ENCODE peak calls at places on chromosomes 7 and 10, in ten cellular contexts. One of them, this sample, is unnamed.

GRCh38 chr7:92421676-92422435 is 25.4 kb upstream of the GATAD1 start:
- DNase-seq in mesothelial cell of epicardium: peak; percentile 45
- DNase-seq in lung: no peak
- DNase-seq in epithelial cell of esophagus: peak; percentile 24
- DNase-seq in OCI-LY7: peak; percentile 12
- DNase-seq in right atrium auricular region: no peak
- DNase-seq in AG09319: no peak
- DNase-seq in CD4-positive, alpha-beta T cell: no peak
- DNase-seq in cardiac muscle cell: peak; percentile 73
- DNase-seq in IMR-90: peak; percentile 15
- DNase-seq in this sample: no peak

GRCh38 chr7:79410345-79410744 is 43.1 kb downstream of the MAGI2 start:
- DNase-seq in mesothelial cell of epicardium: no peak
- DNase-seq in lung: no peak
- DNase-seq in epithelial cell of esophagus: peak; percentile 61
- DNase-seq in OCI-LY7: no peak
- DNase-seq in right atrium auricular region: no peak
- DNase-seq in AG09319: no peak
- DNase-seq in CD4-positive, alpha-beta T cell: no peak
- DNase-seq in cardiac muscle cell: no peak
- DNase-seq in IMR-90: peak; percentile 27
- DNase-seq in this sample: no peak

GRCh38 chr7:127708788-127709187 is 56.8 kb downstream of the SND1 start:
- DNase-seq in mesothelial cell of epicardium: peak; percentile 69
- DNase-seq in lung: peak; percentile 75
- DNase-seq in epithelial cell of esophagus: peak; percentile 78
- DNase-seq in OCI-LY7: peak; percentile 80
- DNase-seq in right atrium auricular region: peak; percentile 83
- DNase-seq in AG09319: peak; percentile 77
- DNase-seq in CD4-positive, alpha-beta T cell: peak; percentile 54
- DNase-seq in cardiac muscle cell: peak; percentile 87
- DNase-seq in IMR-90: peak; percentile 86
- DNase-seq in this sample: peak; percentile 84

GRCh38 chr10:19791032-19791431 is 25.2 kb upstream of the PLXDC2 start:
- DNase-seq in mesothelial cell of epicardium: no peak
- DNase-seq in lung: no peak
- DNase-seq in epithelial cell of esophagus: peak; percentile 75
- DNase-seq in OCI-LY7: no peak
- DNase-seq in right atrium auricular region: no peak
- DNase-seq in AG09319: no peak
- DNase-seq in CD4-positive, alpha-beta T cell: no peak
- DNase-seq in cardiac muscle cell: no peak
- DNase-seq in IMR-90: no peak
- DNase-seq in this sample: no peak

GRCh38 chr7:102425639-102426267 is 7.6 kb upstream of the ORAI2 start:
- DNase-seq in mesothelial cell of epicardium: no peak
- DNase-seq in lung: peak; percentile 62
- DNase-seq in epithelial cell of esophagus: no peak
- DNase-seq in OCI-LY7: peak; percentile 94
- DNase-seq in right atrium auricular region: peak; percentile 63
- DNase-seq in AG09319: no peak
- DNase-seq in CD4-positive, alpha-beta T cell: peak; percentile 77
- DNase-seq in cardiac muscle cell: no peak
- DNase-seq in IMR-90: no peak
- DNase-seq in this sample: peak; percentile 93

GRCh38 chr10:5623081-5623748 is 43.2 kb downstream of the ASB13 start:
- DNase-seq in mesothelial cell of epicardium: peak; percentile 87
- DNase-seq in lung: peak; percentile 91
- DNase-seq in epithelial cell of esophagus: peak; percentile 87
- DNase-seq in OCI-LY7: peak; percentile 89
- DNase-seq in right atrium auricular region: peak; percentile 81
- DNase-seq in AG09319: no peak
- DNase-seq in CD4-positive, alpha-beta T cell: peak; percentile 66
- DNase-seq in cardiac muscle cell: peak; percentile 92
- DNase-seq in IMR-90: peak; percentile 74
- DNase-seq in this sample: peak; percentile 91

GRCh38 chr10:117168729-117169128 is 28.6 kb upstream of the KCNK18 start:
- DNase-seq in mesothelial cell of epicardium: no peak
- DNase-seq in lung: no peak
- DNase-seq in epithelial cell of esophagus: no peak
- DNase-seq in OCI-LY7: no peak
- DNase-seq in right atrium auricular region: no peak
- DNase-seq in AG09319: no peak
- DNase-seq in CD4-positive, alpha-beta T cell: no peak
- DNase-seq in cardiac muscle cell: no peak
- DNase-seq in IMR-90: no peak
- DNase-seq in this sample: no peak

GRCh38 chr7:23242321-23242720 is 4.3 kb upstream of the GPNMB start:
- DNase-seq in mesothelial cell of epicardium: no peak
- DNase-seq in lung: no peak
- DNase-seq in epithelial cell of esophagus: peak; percentile 87
- DNase-seq in OCI-LY7: no peak
- DNase-seq in right atrium auricular region: no peak
- DNase-seq in AG09319: no peak
- DNase-seq in CD4-positive, alpha-beta T cell: no peak
- DNase-seq in cardiac muscle cell: no peak
- DNase-seq in IMR-90: peak; percentile 11
- DNase-seq in this sample: no peak

GRCh38 chr10:118983263-118983662 is 46.3 kb upstream of the NANOS1 start:
- DNase-seq in mesothelial cell of epicardium: no peak
- DNase-seq in lung: no peak
- DNase-seq in epithelial cell of esophagus: no peak
- DNase-seq in OCI-LY7: no peak
- DNase-seq in right atrium auricular region: no peak
- DNase-seq in AG09319: no peak
- DNase-seq in CD4-positive, alpha-beta T cell: no peak
- DNase-seq in cardiac muscle cell: no peak
- DNase-seq in IMR-90: no peak
- DNase-seq in this sample: no peak

GRCh38 chr10:124418726-124419501 is at the start of gene OAT:
- DNase-seq in mesothelial cell of epicardium: peak; percentile 96
- DNase-seq in lung: peak; percentile 96
- DNase-seq in epithelial cell of esophagus: peak; percentile 97
- DNase-seq in OCI-LY7: peak; percentile 96
- DNase-seq in right atrium auricular region: peak; percentile 98
- DNase-seq in AG09319: peak; percentile 84
- DNase-seq in CD4-positive, alpha-beta T cell: peak; percentile 93
- DNase-seq in cardiac muscle cell: peak; percentile 99
- DNase-seq in IMR-90: peak; percentile 92
- DNase-seq in this sample: peak; percentile 99

GRCh38 chr10:11337516-11337915 is 273.9 kb downstream of the USP6NL start:
- DNase-seq in mesothelial cell of epicardium: no peak
- DNase-seq in lung: no peak
- DNase-seq in epithelial cell of esophagus: no peak
- DNase-seq in OCI-LY7: no peak
- DNase-seq in right atrium auricular region: no peak
- DNase-seq in AG09319: no peak
- DNase-seq in CD4-positive, alpha-beta T cell: no peak
- DNase-seq in cardiac muscle cell: no peak
- DNase-seq in IMR-90: no peak
- DNase-seq in this sample: peak; percentile 42

GRCh38 chr7:121020652-121021051 is 32.1 kb downstream of the CPED1 start:
- DNase-seq in mesothelial cell of epicardium: no peak
- DNase-seq in lung: no peak
- DNase-seq in epithelial cell of esophagus: peak; percentile 69
- DNase-seq in OCI-LY7: no peak
- DNase-seq in right atrium auricular region: no peak
- DNase-seq in AG09319: no peak
- DNase-seq in CD4-positive, alpha-beta T cell: no peak
- DNase-seq in cardiac muscle cell: no peak
- DNase-seq in IMR-90: peak; percentile 72
- DNase-seq in this sample: no peak

GRCh38 chr7:157276731-157277562 is 59.9 kb upstream of the DNAJB6 start:
- DNase-seq in mesothelial cell of epicardium: no peak
- DNase-seq in lung: no peak
- DNase-seq in epithelial cell of esophagus: peak; percentile 45
- DNase-seq in OCI-LY7: no peak
- DNase-seq in right atrium auricular region: no peak
- DNase-seq in AG09319: no peak
- DNase-seq in CD4-positive, alpha-beta T cell: no peak
- DNase-seq in cardiac muscle cell: no peak
- DNase-seq in IMR-90: peak; percentile 51
- DNase-seq in this sample: peak; percentile 33

GRCh38 chr7:16811555-16811954 is 6.8 kb upstream of the AGR2 start:
- DNase-seq in mesothelial cell of epicardium: no peak
- DNase-seq in lung: no peak
- DNase-seq in epithelial cell of esophagus: peak; percentile 64
- DNase-seq in OCI-LY7: no peak
- DNase-seq in right atrium auricular region: no peak
- DNase-seq in AG09319: no peak
- DNase-seq in CD4-positive, alpha-beta T cell: no peak
- DNase-seq in cardiac muscle cell: no peak
- DNase-seq in IMR-90: peak; percentile 73
- DNase-seq in this sample: no peak

GRCh38 chr10:97499561-97500296 is 1.0 kb downstream of the UBTD1 start:
- DNase-seq in mesothelial cell of epicardium: no peak
- DNase-seq in lung: peak; percentile 71
- DNase-seq in epithelial cell of esophagus: peak; percentile 27
- DNase-seq in OCI-LY7: no peak
- DNase-seq in right atrium auricular region: peak; percentile 83
- DNase-seq in AG09319: no peak
- DNase-seq in CD4-positive, alpha-beta T cell: no peak
- DNase-seq in cardiac muscle cell: peak; percentile 15
- DNase-seq in IMR-90: peak; percentile 55
- DNase-seq in this sample: no peak

GRCh38 chr10:21296575-21297355 is 228.7 kb downstream of the SKIDA1 start:
- DNase-seq in mesothelial cell of epicardium: no peak
- DNase-seq in lung: no peak
- DNase-seq in epithelial cell of esophagus: no peak
- DNase-seq in OCI-LY7: no peak
- DNase-seq in right atrium auricular region: no peak
- DNase-seq in AG09319: no peak
- DNase-seq in CD4-positive, alpha-beta T cell: no peak
- DNase-seq in cardiac muscle cell: no peak
- DNase-seq in IMR-90: no peak
- DNase-seq in this sample: no peak

DNA sequence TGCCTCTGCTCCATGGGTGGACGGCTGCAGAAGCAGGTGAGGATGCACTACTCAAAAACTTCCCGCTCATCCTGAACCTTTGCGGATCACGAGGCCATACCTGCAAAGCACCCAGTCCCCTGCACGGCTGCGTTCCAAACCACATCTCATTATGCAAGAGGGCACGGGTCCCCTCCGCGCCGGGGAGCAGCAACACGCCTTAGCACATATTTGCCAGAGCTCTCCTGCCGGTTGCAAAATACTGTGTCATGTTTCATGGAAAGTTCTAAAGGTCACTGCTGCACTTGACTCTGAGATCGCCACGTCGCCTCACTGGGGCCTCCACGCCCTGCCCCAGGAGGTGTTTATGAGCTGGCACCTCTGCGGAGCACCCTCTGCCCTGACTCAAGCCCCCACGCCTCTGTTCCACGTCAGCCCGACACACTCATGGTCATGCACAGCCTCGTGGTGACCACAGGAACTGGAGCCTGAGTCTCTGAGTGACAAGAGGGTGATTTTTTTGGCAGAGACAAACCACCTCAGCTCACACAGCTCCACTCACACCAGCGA is 131.8 kb downstream of the PRKAG2 start:
- DNase-seq in mesothelial cell of epicardium: no peak
- DNase-seq in lung: peak; percentile 91
- DNase-seq in epithelial cell of esophagus: peak; percentile 77
- DNase-seq in OCI-LY7: no peak
- DNase-seq in right atrium auricular region: peak; percentile 90
- DNase-seq in AG09319: no peak
- DNase-seq in CD4-positive, alpha-beta T cell: no peak
- DNase-seq in cardiac muscle cell: peak; percentile 63
- DNase-seq in IMR-90: peak; percentile 89
- DNase-seq in this sample: peak; percentile 82
- TF ChIP-seq CTCF in mesothelial cell of epicardium: no peak
- TF ChIP-seq CTCF in lung: no peak
- TF ChIP-seq CTCF in epithelial cell of esophagus: peak; percentile 46
- TF ChIP-seq CTCF in OCI-LY7: no peak
- TF ChIP-seq CTCF in right atrium auricular region: no peak
- TF ChIP-seq CTCF in AG09319: peak; percentile 11
- TF ChIP-seq CTCF in CD4-positive, alpha-beta T cell: no peak
- TF ChIP-seq CTCF in cardiac muscle cell: peak; percentile 52
- TF ChIP-seq CTCF in IMR-90: peak; percentile 48
- TF ChIP-seq CTCF in this sample: no peak

GRCh38 chr7:37145682-37146081 is 303.0 kb downstream of the ELMO1 start:
- DNase-seq in mesothelial cell of epicardium: no peak
- DNase-seq in lung: no peak
- DNase-seq in epithelial cell of esophagus: no peak
- DNase-seq in OCI-LY7: no peak
- DNase-seq in right atrium auricular region: no peak
- DNase-seq in AG09319: no peak
- DNase-seq in CD4-positive, alpha-beta T cell: no peak
- DNase-seq in cardiac muscle cell: no peak
- DNase-seq in IMR-90: no peak
- DNase-seq in this sample: no peak
- TF ChIP-seq CTCF in mesothelial cell of epicardium: no peak
- TF ChIP-seq CTCF in lung: no peak
- TF ChIP-seq CTCF in epithelial cell of esophagus: no peak
- TF ChIP-seq CTCF in OCI-LY7: no peak
- TF ChIP-seq CTCF in right atrium auricular region: no peak
- TF ChIP-seq CTCF in AG09319: no peak
- TF ChIP-seq CTCF in CD4-positive, alpha-beta T cell: no peak
- TF ChIP-seq CTCF in cardiac muscle cell: no peak
- TF ChIP-seq CTCF in IMR-90: no peak
- TF ChIP-seq CTCF in this sample: no peak

DNA sequence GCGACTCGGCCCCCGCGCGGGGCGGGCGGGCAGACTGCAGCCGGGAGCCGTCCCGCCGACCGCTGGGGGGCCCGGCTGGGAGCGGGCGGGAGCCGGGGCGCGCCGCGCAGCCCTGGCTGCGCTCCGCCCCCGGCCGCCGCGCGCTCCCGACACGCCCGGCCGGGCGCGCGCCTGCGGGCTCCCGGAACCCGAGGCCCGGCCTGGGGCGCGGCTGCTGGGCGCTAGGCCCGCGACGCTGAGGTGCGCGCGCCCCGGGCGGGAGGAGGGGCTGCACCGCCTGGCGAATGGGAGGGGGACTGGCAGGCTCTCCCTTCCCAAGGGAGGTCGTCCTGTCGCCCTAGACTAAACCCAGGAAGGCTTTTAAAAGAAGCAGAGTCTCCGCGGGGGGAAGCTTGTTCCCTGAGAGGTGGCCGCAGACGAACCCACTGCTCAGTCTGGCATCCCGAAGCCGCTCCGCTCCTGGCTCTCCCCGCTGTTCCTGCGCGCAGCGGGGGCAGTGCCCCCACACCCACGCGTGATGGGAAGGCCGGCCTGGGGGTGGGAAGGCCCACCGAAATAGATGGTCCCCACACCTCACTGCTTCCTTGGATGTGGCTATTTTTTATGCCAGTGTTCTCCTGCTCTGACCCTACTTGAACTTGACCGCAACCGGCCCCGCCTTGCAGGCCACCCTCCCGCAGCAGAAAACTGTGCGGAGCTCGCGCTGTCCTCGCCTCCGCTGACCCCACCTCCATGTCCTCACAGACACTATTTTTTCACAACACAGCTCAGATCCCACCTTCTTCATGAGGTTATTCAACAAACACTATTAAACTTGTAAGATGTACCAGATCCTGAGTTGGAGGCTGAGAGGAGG is at the start of gene VOPP1:
- DNase-seq in mesothelial cell of epicardium: peak; percentile 73
- DNase-seq in lung: peak; percentile 50
- DNase-seq in epithelial cell of esophagus: peak; percentile 63
- DNase-seq in OCI-LY7: peak; percentile 87
- DNase-seq in right atrium auricular region: no peak
- DNase-seq in AG09319: no peak
- DNase-seq in CD4-positive, alpha-beta T cell: peak; percentile 52
- DNase-seq in cardiac muscle cell: peak; percentile 85
- DNase-seq in IMR-90: peak; percentile 63
- DNase-seq in this sample: peak; percentile 54
- TF ChIP-seq CTCF in mesothelial cell of epicardium: no peak
- TF ChIP-seq CTCF in lung: no peak
- TF ChIP-seq CTCF in epithelial cell of esophagus: no peak
- TF ChIP-seq CTCF in OCI-LY7: no peak
- TF ChIP-seq CTCF in right atrium auricular region: peak; percentile 4
- TF ChIP-seq CTCF in AG09319: no peak
- TF ChIP-seq CTCF in CD4-positive, alpha-beta T cell: no peak
- TF ChIP-seq CTCF in cardiac muscle cell: no peak
- TF ChIP-seq CTCF in IMR-90: no peak
- TF ChIP-seq CTCF in this sample: no peak

GRCh38 chr7:78018541-78019456 is 220.2 kb downstream of the PHTF2 start:
- DNase-seq in mesothelial cell of epicardium: peak; percentile 39
- DNase-seq in lung: no peak
- DNase-seq in epithelial cell of esophagus: no peak
- DNase-seq in OCI-LY7: no peak
- DNase-seq in right atrium auricular region: peak; percentile 76
- DNase-seq in AG09319: no peak
- DNase-seq in CD4-positive, alpha-beta T cell: no peak
- DNase-seq in cardiac muscle cell: no peak
- DNase-seq in IMR-90: peak; percentile 43
- DNase-seq in this sample: peak; percentile 6
- TF ChIP-seq CTCF in mesothelial cell of epicardium: no peak
- TF ChIP-seq CTCF in lung: no peak
- TF ChIP-seq CTCF in epithelial cell of esophagus: no peak
- TF ChIP-seq CTCF in OCI-LY7: no peak
- TF ChIP-seq CTCF in right atrium auricular region: peak; percentile 30
- TF ChIP-seq CTCF in AG09319: peak; percentile 12
- TF ChIP-seq CTCF in CD4-positive, alpha-beta T cell: no peak
- TF ChIP-seq CTCF in cardiac muscle cell: no peak
- TF ChIP-seq CTCF in IMR-90: no peak
- TF ChIP-seq CTCF in this sample: no peak

This sample was measured in activated CD8-positive, alpha-beta T cell treated with anti-CD3 and anti-CD28 coated beads for 36 hours.